ENCODE peak calls at places on chromosomes 3 and 15, in five cellular contexts. One of them, this sample, is unnamed. For H3K27me3, the result is how much of the 10 kb centered on the place peaks cover.

GRCh38 chr3:71599416-71599815 is 15.9 kb upstream of the FOXP1 start:
- DNase-seq in HepG2: no peak
- DNase-seq in HCT116: no peak
- DNase-seq in NT2/D1: no peak
- DNase-seq in K562: no peak
- DNase-seq in this sample: no peak

GRCh38 chr15:75307778-75308390 is 25.2 kb downstream of the GOLGA6D start:
- DNase-seq in HepG2: peak
- DNase-seq in HCT116: peak
- DNase-seq in NT2/D1: peak
- DNase-seq in K562: peak
- DNase-seq in this sample: peak

GRCh38 chr3:57110797-57111196 is 50.3 kb downstream of the SPATA12 start:
- DNase-seq in HepG2: no peak
- DNase-seq in HCT116: no peak
- DNase-seq in NT2/D1: no peak
- DNase-seq in K562: no peak
- DNase-seq in this sample: no peak

GRCh38 chr15:70422342-70422741 is 324.6 kb upstream of the TLE3 start:
- DNase-seq in HepG2: no peak
- DNase-seq in HCT116: no peak
- DNase-seq in NT2/D1: no peak
- DNase-seq in K562: no peak
- DNase-seq in this sample: no peak

GRCh38 chr3:87270908-87271727 is 5.3 kb downstream of the POU1F1 start:
- DNase-seq in HepG2: no peak
- DNase-seq in HCT116: no peak
- DNase-seq in NT2/D1: no peak
- DNase-seq in K562: no peak
- DNase-seq in this sample: no peak

GRCh38 chr3:46899151-46900006 is 21.9 kb downstream of the PTH1R start:
- DNase-seq in HepG2: no peak
- DNase-seq in HCT116: no peak
- DNase-seq in NT2/D1: no peak
- DNase-seq in K562: no peak
- DNase-seq in this sample: no peak

GRCh38 chr15:48190932-48191573 is 412 bp upstream of the CTXN2 start:
- DNase-seq in HepG2: peak
- DNase-seq in HCT116: no peak
- DNase-seq in NT2/D1: peak
- DNase-seq in K562: no peak
- DNase-seq in this sample: peak

GRCh38 chr3:102904629-102905028 is 469.8 kb downstream of the ZPLD1 start:
- DNase-seq in HepG2: no peak
- DNase-seq in HCT116: no peak
- DNase-seq in NT2/D1: no peak
- DNase-seq in K562: no peak
- DNase-seq in this sample: no peak

GRCh38 chr3:147930417-147930816 is 521.3 kb downstream of the ZIC1 start:
- DNase-seq in HepG2: no peak
- DNase-seq in HCT116: no peak
- DNase-seq in NT2/D1: no peak
- DNase-seq in K562: no peak
- DNase-seq in this sample: no peak

GRCh38 chr3:129549006-129549800 is 6.2 kb downstream of the H1-8 start:
- DNase-seq in HepG2: no peak
- DNase-seq in HCT116: no peak
- DNase-seq in NT2/D1: no peak
- DNase-seq in K562: no peak
- DNase-seq in this sample: no peak

GRCh38 chr3:178845446-178846118 is 226.0 kb downstream of the ZMAT3 start:
- DNase-seq in HepG2: no peak
- DNase-seq in HCT116: no peak
- DNase-seq in NT2/D1: no peak
- DNase-seq in K562: no peak
- DNase-seq in this sample: no peak

GRCh38 chr15:80736571-80736970 is 41.5 kb downstream of the ABHD17C start:
- DNase-seq in HepG2: no peak
- DNase-seq in HCT116: no peak
- DNase-seq in NT2/D1: no peak
- DNase-seq in K562: no peak
- DNase-seq in this sample: no peak

GRCh38 chr15:83308671-83309070 is 24.2 kb upstream of the BNC1 start:
- DNase-seq in HepG2: no peak
- DNase-seq in HCT116: no peak
- DNase-seq in NT2/D1: no peak
- DNase-seq in K562: no peak
- DNase-seq in this sample: no peak

GRCh38 chr3:113079532-113079931 is 88.7 kb downstream of the GTPBP8 start:
- DNase-seq in HepG2: no peak
- DNase-seq in HCT116: no peak
- DNase-seq in NT2/D1: no peak
- DNase-seq in K562: no peak
- DNase-seq in this sample: no peak

GRCh38 chr15:58440181-58440910 is 8.6 kb downstream of the LIPC start:
- DNase-seq in HepG2: peak
- DNase-seq in HCT116: peak
- DNase-seq in NT2/D1: no peak
- DNase-seq in K562: no peak
- DNase-seq in this sample: no peak

GRCh38 chr3:39671116-39671515 is 138.3 kb upstream of the MYRIP start:
- DNase-seq in HepG2: no peak
- DNase-seq in HCT116: no peak
- DNase-seq in NT2/D1: no peak
- DNase-seq in K562: no peak
- DNase-seq in this sample: no peak

GRCh38 chr3:154175041-154175440 is 53.9 kb downstream of the ARHGEF26 start:
- DNase-seq in HepG2: no peak
- DNase-seq in HCT116: no peak
- DNase-seq in NT2/D1: no peak
- DNase-seq in K562: no peak
- DNase-seq in this sample: no peak

GRCh38 chr3:2853627-2854026 is 256.5 kb downstream of the IL5RA start:
- DNase-seq in HepG2: no peak
- DNase-seq in HCT116: no peak
- DNase-seq in NT2/D1: no peak
- DNase-seq in K562: peak
- DNase-seq in this sample: no peak

GRCh38 chr3:133894334-133895207 is 1.1 kb downstream of the RAB6B start:
- DNase-seq in HepG2: no peak
- DNase-seq in HCT116: no peak
- DNase-seq in NT2/D1: no peak
- DNase-seq in K562: peak
- DNase-seq in this sample: no peak

GRCh38 chr15:78944669-78945407 is at the start of gene CTSH:
- DNase-seq in HepG2: peak
- DNase-seq in HCT116: no peak
- DNase-seq in NT2/D1: peak
- DNase-seq in K562: peak
- DNase-seq in this sample: peak

GRCh38 chr3:56795807-56796185 is 6.0 kb downstream of the ARHGEF3 start:
- DNase-seq in HepG2: no peak
- DNase-seq in HCT116: no peak
- DNase-seq in NT2/D1: no peak
- DNase-seq in K562: no peak
- DNase-seq in this sample: no peak

GRCh38 chr3:188389711-188390346 is 235.9 kb downstream of the LPP start:
- DNase-seq in HepG2: no peak
- DNase-seq in HCT116: no peak
- DNase-seq in NT2/D1: no peak
- DNase-seq in K562: no peak
- DNase-seq in this sample: no peak

GRCh38 chr3:183822631-183823030 is 2.7 kb downstream of the MAP6D1 start:
- DNase-seq in HepG2: no peak
- DNase-seq in HCT116: no peak
- DNase-seq in NT2/D1: no peak
- DNase-seq in K562: no peak
- DNase-seq in this sample: peak

GRCh38 chr3:189225431-189225830 is 53.7 kb downstream of the TPRG1 start:
- DNase-seq in HepG2: no peak
- DNase-seq in HCT116: no peak
- DNase-seq in NT2/D1: no peak
- DNase-seq in K562: no peak
- DNase-seq in this sample: no peak

GRCh38 chr3:49609815-49610214 is 55.5 kb downstream of the BSN start:
- DNase-seq in HepG2: no peak
- DNase-seq in HCT116: no peak
- DNase-seq in NT2/D1: no peak
- DNase-seq in K562: no peak
- DNase-seq in this sample: no peak

GRCh38 chr3:49606427-49606826 is 52.1 kb downstream of the BSN start:
- DNase-seq in HepG2: no peak
- DNase-seq in HCT116: no peak
- DNase-seq in NT2/D1: no peak
- DNase-seq in K562: no peak
- DNase-seq in this sample: peak

GRCh38 chr3:49609314-49609713 is 55.0 kb downstream of the BSN start:
- DNase-seq in HepG2: no peak
- DNase-seq in HCT116: no peak
- DNase-seq in NT2/D1: no peak
- DNase-seq in K562: no peak
- DNase-seq in this sample: no peak

GRCh38 chr3:49607105-49607591 is 52.9 kb downstream of the BSN start:
- DNase-seq in HepG2: no peak
- DNase-seq in HCT116: no peak
- DNase-seq in NT2/D1: no peak
- DNase-seq in K562: no peak
- DNase-seq in this sample: peak

DNA sequence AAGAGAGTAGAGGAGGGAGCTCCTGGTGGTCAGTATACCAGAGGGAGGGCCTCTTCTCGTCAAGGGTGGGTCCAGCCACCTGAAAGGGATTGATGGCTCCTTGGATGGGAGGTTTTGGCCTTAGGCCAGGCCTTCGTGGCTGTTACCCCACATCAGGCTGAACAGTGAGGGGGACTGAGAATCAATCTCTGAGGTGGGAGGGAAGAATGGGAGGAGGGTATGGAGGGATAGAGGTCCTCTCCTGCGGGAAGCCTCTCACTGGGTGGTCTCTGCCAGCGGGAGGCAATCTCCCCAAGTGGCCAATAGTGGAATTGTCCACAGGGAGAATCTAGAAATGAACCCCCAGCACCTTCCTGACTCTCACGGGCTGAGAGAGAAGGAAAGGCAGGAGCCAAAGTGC is 53.5 kb downstream of the BSN start:
- DNase-seq in HepG2: no peak
- DNase-seq in HCT116: no peak
- DNase-seq in NT2/D1: no peak
- DNase-seq in K562: peak
- DNase-seq in this sample: no peak
- TF ChIP-seq ZNF274 in HepG2: no peak
- TF ChIP-seq ZNF274 in HCT116: no peak
- TF ChIP-seq ZNF274 in NT2/D1: no peak
- TF ChIP-seq ZNF274 in K562: no peak
- TF ChIP-seq ZNF274 in this sample: no peak

DNA sequence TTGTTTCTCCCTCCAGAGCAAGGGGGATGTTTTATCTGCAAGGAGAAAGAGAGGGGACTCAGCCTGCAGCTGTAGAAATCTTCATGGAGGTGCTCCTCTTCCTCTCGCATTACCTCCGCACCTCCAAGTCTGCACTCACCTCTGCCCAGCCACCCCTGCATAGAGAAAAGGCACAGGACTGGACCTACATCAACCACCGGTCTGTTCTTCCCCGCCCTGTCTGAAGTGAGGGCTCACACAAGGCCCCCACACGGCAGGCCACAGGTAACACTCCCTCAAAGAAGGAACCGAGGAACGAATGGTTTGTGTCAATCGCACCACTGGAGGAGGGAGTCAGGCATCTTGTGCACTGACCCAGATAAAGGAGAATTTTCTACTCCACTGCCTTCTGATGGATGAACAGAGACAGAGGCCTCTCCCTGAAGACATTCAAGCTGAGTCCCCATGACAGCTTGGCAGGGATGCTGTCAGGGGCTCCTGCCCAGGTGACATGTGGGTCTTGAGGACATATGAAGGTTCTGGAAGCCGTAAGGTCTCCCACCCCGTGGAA is 260.3 kb downstream of the XXYLT1 start:
- DNase-seq in HepG2: no peak
- DNase-seq in HCT116: no peak
- DNase-seq in NT2/D1: no peak
- DNase-seq in K562: no peak
- DNase-seq in this sample: no peak
- H3K27me3 ChIP-seq in HepG2: under half
- H3K27me3 ChIP-seq in HCT116: under half
- H3K27me3 ChIP-seq in NT2/D1: under half
- H3K27me3 ChIP-seq in K562: under half
- H3K27me3 ChIP-seq in this sample: under half

DNA sequence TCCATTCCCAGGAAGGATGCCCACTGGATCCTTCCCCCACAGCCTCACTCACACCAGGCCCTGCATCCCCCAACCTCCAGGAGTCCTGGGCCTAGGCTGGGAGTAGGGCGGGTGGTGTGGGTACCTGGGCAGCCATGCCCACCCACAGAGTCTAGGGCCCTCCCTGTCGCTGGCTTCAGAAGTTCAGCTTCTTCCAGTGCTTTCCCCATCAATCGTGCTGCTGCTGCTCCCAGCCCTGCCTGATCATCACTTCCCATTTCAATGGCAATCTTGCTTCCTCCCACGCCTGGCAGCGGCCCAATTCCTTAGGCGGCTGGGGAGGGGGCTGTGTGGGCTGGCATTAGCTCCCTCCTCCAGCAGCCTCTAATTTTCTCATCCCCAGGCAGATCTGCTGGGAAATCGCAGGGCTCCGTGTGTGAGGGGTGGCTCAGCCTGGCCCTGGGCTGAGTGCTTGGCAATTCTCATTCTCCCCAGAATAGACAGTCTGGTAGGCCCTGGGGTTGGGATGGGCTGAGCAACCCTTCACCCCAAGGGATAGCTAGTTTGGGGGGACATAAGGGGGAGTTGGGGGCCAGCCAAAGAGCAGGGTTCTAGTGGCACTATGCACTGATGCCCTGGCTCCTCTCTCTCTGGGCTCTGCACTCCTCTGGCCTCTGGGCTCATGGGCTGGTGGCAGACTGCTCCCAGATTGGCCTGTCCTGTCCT is 66.4 kb downstream of the SCN5A start:
- DNase-seq in HepG2: no peak
- DNase-seq in HCT116: no peak
- DNase-seq in NT2/D1: no peak
- DNase-seq in K562: no peak
- DNase-seq in this sample: peak
- TF ChIP-seq ZNF274 in HepG2: no peak
- TF ChIP-seq ZNF274 in HCT116: no peak
- TF ChIP-seq ZNF274 in NT2/D1: no peak
- TF ChIP-seq ZNF274 in K562: no peak
- TF ChIP-seq ZNF274 in this sample: no peak

DNA sequence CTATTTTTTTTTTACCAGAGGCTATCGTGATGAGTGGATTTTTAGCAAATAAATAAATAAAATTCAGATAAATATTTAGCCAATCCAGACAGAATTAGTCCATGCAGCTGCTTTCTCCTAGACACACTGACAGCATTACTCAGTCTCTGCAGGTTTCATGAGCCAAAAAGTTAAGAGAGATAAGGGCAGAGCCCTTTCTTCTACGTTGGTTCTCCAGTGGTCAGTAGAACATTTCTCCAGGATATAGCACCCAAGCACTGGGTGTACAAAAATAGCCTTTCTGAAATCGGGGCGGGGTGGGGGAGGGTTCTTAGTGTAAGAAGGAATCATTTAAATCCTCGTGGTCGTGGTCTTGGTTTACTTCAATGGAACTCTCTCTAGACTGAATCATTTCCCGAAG is 86.3 kb downstream of the SATB1 start:
- DNase-seq in HepG2: no peak
- DNase-seq in HCT116: no peak
- DNase-seq in NT2/D1: no peak
- DNase-seq in K562: no peak
- DNase-seq in this sample: no peak
- H3K27me3 ChIP-seq in HepG2: under half
- H3K27me3 ChIP-seq in HCT116: under half
- H3K27me3 ChIP-seq in NT2/D1: under half
- H3K27me3 ChIP-seq in K562: under half
- H3K27me3 ChIP-seq in this sample: under half

This sample was measured in H1.